ENCODE peak calls at places on chromosomes 7 and 10, in six cellular contexts. One of them, this sample, is unnamed.

GRCh38 chr7:28409716-28410627 is 2.3 kb upstream of the CREB5 start:
- DNase-seq in GM12891: peak; percentile 1
- DNase-seq in NAMALWA: no peak
- DNase-seq in T-helper 9 cell: no peak
- DNase-seq in Right ventricle myocardium superior: peak; percentile 62
- DNase-seq in stimulated activated CD4-positive, alpha-beta T cell treated with anti-CD3 and anti-CD28 coated beads, Interleukin-1b, Interleukin-23, amount 100 ng/mL, for 24 hours: no peak
- DNase-seq in this sample: no peak

GRCh38 chr10:124604214-124605000 is 139.8 kb downstream of the FAM53B start:
- DNase-seq in GM12891: no peak
- DNase-seq in NAMALWA: peak; percentile 85
- DNase-seq in T-helper 9 cell: no peak
- DNase-seq in Right ventricle myocardium superior: peak; percentile 35
- DNase-seq in stimulated activated CD4-positive, alpha-beta T cell treated with anti-CD3 and anti-CD28 coated beads, Interleukin-1b, Interleukin-23, amount 100 ng/mL, for 24 hours: no peak
- DNase-seq in this sample: no peak

GRCh38 chr10:50531388-50532077 is 92.2 kb downstream of the SGMS1 start:
- DNase-seq in GM12891: no peak
- DNase-seq in NAMALWA: no peak
- DNase-seq in T-helper 9 cell: no peak
- DNase-seq in Right ventricle myocardium superior: no peak
- DNase-seq in stimulated activated CD4-positive, alpha-beta T cell treated with anti-CD3 and anti-CD28 coated beads, Interleukin-1b, Interleukin-23, amount 100 ng/mL, for 24 hours: no peak
- DNase-seq in this sample: no peak

GRCh38 chr7:140062118-140062527 is 628 bp downstream of the PARP12 start:
- DNase-seq in GM12891: no peak
- DNase-seq in NAMALWA: peak; percentile 65
- DNase-seq in T-helper 9 cell: peak; percentile 56
- DNase-seq in Right ventricle myocardium superior: peak; percentile 50
- DNase-seq in stimulated activated CD4-positive, alpha-beta T cell treated with anti-CD3 and anti-CD28 coated beads, Interleukin-1b, Interleukin-23, amount 100 ng/mL, for 24 hours: no peak
- DNase-seq in this sample: peak; percentile 51

GRCh38 chr7:41819645-41820044 is 116.8 kb upstream of the INHBA start:
- DNase-seq in GM12891: no peak
- DNase-seq in NAMALWA: no peak
- DNase-seq in T-helper 9 cell: no peak
- DNase-seq in Right ventricle myocardium superior: no peak
- DNase-seq in stimulated activated CD4-positive, alpha-beta T cell treated with anti-CD3 and anti-CD28 coated beads, Interleukin-1b, Interleukin-23, amount 100 ng/mL, for 24 hours: no peak
- DNase-seq in this sample: no peak

GRCh38 chr7:98878365-98879197 is at the start of gene TRRAP:
- DNase-seq in GM12891: peak; percentile 85
- DNase-seq in NAMALWA: peak; percentile 87
- DNase-seq in T-helper 9 cell: peak; percentile 67
- DNase-seq in Right ventricle myocardium superior: peak; percentile 86
- DNase-seq in stimulated activated CD4-positive, alpha-beta T cell treated with anti-CD3 and anti-CD28 coated beads, Interleukin-1b, Interleukin-23, amount 100 ng/mL, for 24 hours: peak; percentile 64
- DNase-seq in this sample: no peak

GRCh38 chr7:138243430-138243829 is 167.2 kb downstream of the AKR1D1 start:
- DNase-seq in GM12891: no peak
- DNase-seq in NAMALWA: no peak
- DNase-seq in T-helper 9 cell: no peak
- DNase-seq in Right ventricle myocardium superior: no peak
- DNase-seq in stimulated activated CD4-positive, alpha-beta T cell treated with anti-CD3 and anti-CD28 coated beads, Interleukin-1b, Interleukin-23, amount 100 ng/mL, for 24 hours: no peak
- DNase-seq in this sample: peak; percentile 91

GRCh38 chr7:42236266-42237161 is 495 bp downstream of the GLI3 start:
- DNase-seq in GM12891: peak; percentile 30
- DNase-seq in NAMALWA: no peak
- DNase-seq in T-helper 9 cell: no peak
- DNase-seq in Right ventricle myocardium superior: peak; percentile 61
- DNase-seq in stimulated activated CD4-positive, alpha-beta T cell treated with anti-CD3 and anti-CD28 coated beads, Interleukin-1b, Interleukin-23, amount 100 ng/mL, for 24 hours: no peak
- DNase-seq in this sample: no peak

GRCh38 chr10:124185074-124185473 is 91.7 kb upstream of the CHST15 start:
- DNase-seq in GM12891: no peak
- DNase-seq in NAMALWA: no peak
- DNase-seq in T-helper 9 cell: no peak
- DNase-seq in Right ventricle myocardium superior: no peak
- DNase-seq in stimulated activated CD4-positive, alpha-beta T cell treated with anti-CD3 and anti-CD28 coated beads, Interleukin-1b, Interleukin-23, amount 100 ng/mL, for 24 hours: no peak
- DNase-seq in this sample: no peak

GRCh38 chr7:148697256-148697841 is 1.4 kb upstream of the CUL1 start:
- DNase-seq in GM12891: no peak
- DNase-seq in NAMALWA: peak; percentile 59
- DNase-seq in T-helper 9 cell: peak; percentile 6
- DNase-seq in Right ventricle myocardium superior: peak; percentile 58
- DNase-seq in stimulated activated CD4-positive, alpha-beta T cell treated with anti-CD3 and anti-CD28 coated beads, Interleukin-1b, Interleukin-23, amount 100 ng/mL, for 24 hours: peak; percentile 33
- DNase-seq in this sample: no peak

GRCh38 chr7:102834999-102835398 is 77.8 kb upstream of the LRRC17 start:
- DNase-seq in GM12891: peak; percentile 18
- DNase-seq in NAMALWA: no peak
- DNase-seq in T-helper 9 cell: no peak
- DNase-seq in Right ventricle myocardium superior: no peak
- DNase-seq in stimulated activated CD4-positive, alpha-beta T cell treated with anti-CD3 and anti-CD28 coated beads, Interleukin-1b, Interleukin-23, amount 100 ng/mL, for 24 hours: no peak
- DNase-seq in this sample: no peak

GRCh38 chr10:79049931-79050895 is 18.6 kb upstream of the ZMIZ1 start:
- DNase-seq in GM12891: no peak
- DNase-seq in NAMALWA: no peak
- DNase-seq in T-helper 9 cell: no peak
- DNase-seq in Right ventricle myocardium superior: no peak
- DNase-seq in stimulated activated CD4-positive, alpha-beta T cell treated with anti-CD3 and anti-CD28 coated beads, Interleukin-1b, Interleukin-23, amount 100 ng/mL, for 24 hours: no peak
- DNase-seq in this sample: no peak

GRCh38 chr7:72493850-72494661 is 81.9 kb upstream of the CALN1 start:
- DNase-seq in GM12891: peak; percentile 32
- DNase-seq in NAMALWA: peak; percentile 81
- DNase-seq in T-helper 9 cell: peak; percentile 32
- DNase-seq in Right ventricle myocardium superior: peak; percentile 47
- DNase-seq in stimulated activated CD4-positive, alpha-beta T cell treated with anti-CD3 and anti-CD28 coated beads, Interleukin-1b, Interleukin-23, amount 100 ng/mL, for 24 hours: peak; percentile 28
- DNase-seq in this sample: peak; percentile 90

GRCh38 chr10:50431791-50432190 is 180.5 kb upstream of the ASAH2 start:
- DNase-seq in GM12891: no peak
- DNase-seq in NAMALWA: no peak
- DNase-seq in T-helper 9 cell: no peak
- DNase-seq in Right ventricle myocardium superior: no peak
- DNase-seq in stimulated activated CD4-positive, alpha-beta T cell treated with anti-CD3 and anti-CD28 coated beads, Interleukin-1b, Interleukin-23, amount 100 ng/mL, for 24 hours: no peak
- DNase-seq in this sample: no peak

GRCh38 chr7:116426428-116427156 is 72.9 kb upstream of the CAV2 start:
- DNase-seq in GM12891: no peak
- DNase-seq in NAMALWA: no peak
- DNase-seq in T-helper 9 cell: no peak
- DNase-seq in Right ventricle myocardium superior: no peak
- DNase-seq in stimulated activated CD4-positive, alpha-beta T cell treated with anti-CD3 and anti-CD28 coated beads, Interleukin-1b, Interleukin-23, amount 100 ng/mL, for 24 hours: no peak
- DNase-seq in this sample: no peak